ENCODE peak calls at places on chromosomes 2 and 18, in nine cellular contexts. A is IMR-90, T is heart left ventricle, E is adrenal gland, R is A549, N is K562, O is spleen, C is right lobe of liver, G is gastrocnemius medialis. V is an unnamed sample.

GRCh38 chr2:120915670-120916069 is 180.0 kb downstream of the GLI2 start:
- DNase-seq in G (no peak), O (no peak), A (peak), T (no peak), E (no peak), N (no peak), R (no peak), C (no peak), V (no peak)

GRCh38 chr2:160305081-160305750 is 105.1 kb upstream of the ITGB6 start:
- DNase-seq in G (no peak), R (no peak), C (no peak), E (no peak), A (peak), N (no peak), O (no peak), T (no peak), V (no peak)

GRCh38 chr2:85804583-85804982 is 50.8 kb downstream of the ATOH8 start:
- DNase-seq in E (no peak), A (no peak), C (no peak), T (no peak), O (peak), G (no peak), R (peak), N (peak), V (no peak)

GRCh38 chr2:38176619-38177021 is 100.7 kb upstream of the CYP1B1 start:
- DNase-seq in G (peak), O (no peak), A (peak), R (no peak), E (no peak), C (no peak), N (no peak), T (no peak), V (peak)

GRCh38 chr2:207073791-207074678 is 91.7 kb downstream of the KLF7 start:
- DNase-seq in O (no peak), N (no peak), T (peak), G (no peak), C (no peak), A (peak), E (no peak), R (no peak), V (no peak)

GRCh38 chr2:230423851-230424458 is 8.0 kb downstream of the SP100 start:
- DNase-seq in N (no peak), R (no peak), G (no peak), O (no peak), E (peak), A (peak), C (peak), T (no peak), V (no peak)

GRCh38 chr18:64806232-64806631 is 657.3 kb upstream of the LINC00305 start:
- DNase-seq in O (no peak), A (no peak), N (no peak), C (no peak), T (no peak), G (no peak), E (no peak), R (no peak), V (no peak)

GRCh38 chr2:216690451-216691209 is 4.7 kb downstream of the IGFBP5 start:
- DNase-seq in T (no peak), C (no peak), G (no peak), O (no peak), A (peak), E (no peak), R (no peak), N (no peak), V (peak)

GRCh38 chr18:6994053-6994452 is 123.5 kb downstream of the LAMA1 start:
- DNase-seq in T (no peak), C (no peak), O (no peak), E (no peak), R (no peak), N (no peak), A (peak), G (no peak), V (no peak)

GRCh38 chr2:237617305-237617982 is 9.9 kb upstream of the LRRFIP1 start:
- DNase-seq in N (no peak), E (no peak), C (no peak), A (no peak), O (no peak), R (no peak), G (no peak), T (no peak), V (no peak)

GRCh38 chr2:9235388-9236344 is 29.1 kb downstream of the ASAP2 start:
- DNase-seq in R (no peak), T (no peak), O (no peak), N (no peak), A (peak), C (no peak), E (no peak), G (no peak), V (peak)

GRCh38 chr2:61090386-61090921 is 24.8 kb downstream of the SANBR start:
- DNase-seq in N (no peak), T (no peak), G (no peak), E (no peak), C (no peak), A (peak), O (no peak), R (peak), V (no peak)

GRCh38 chr2:183490930-183491329 is 366.7 kb downstream of the NUP35 start:
- DNase-seq in C (no peak), N (no peak), O (no peak), A (no peak), G (no peak), T (peak), E (no peak), R (no peak), V (no peak)

GRCh38 chr2:241007880-241008710 is 9.7 kb downstream of the SNED1 start:
- DNase-seq in C (no peak), G (no peak), T (peak), R (no peak), E (peak), N (no peak), O (peak), A (no peak), V (peak)

GRCh38 chr2:43950383-43951008 is 45.3 kb downstream of the LRPPRC start:
- DNase-seq in R (peak), T (no peak), A (peak), C (no peak), E (peak), G (no peak), N (peak), O (no peak), V (no peak)

GRCh38 chr2:1272835-1273234 is 140.4 kb upstream of the TPO start:
- DNase-seq in C (no peak), N (no peak), E (no peak), A (no peak), R (no peak), G (no peak), T (no peak), O (no peak), V (no peak)

GRCh38 chr18:12657849-12658829 is at the start of gene SPIRE1:
- DNase-seq in G (peak), O (peak), E (peak), T (peak), N (peak), C (peak), R (peak), A (peak), V (peak)
- TF ChIP-seq POLR2A in G (peak), O (no peak), E (peak), T (peak), N (no peak), C (peak), R (peak), A (no peak), V (no peak)

DNA sequence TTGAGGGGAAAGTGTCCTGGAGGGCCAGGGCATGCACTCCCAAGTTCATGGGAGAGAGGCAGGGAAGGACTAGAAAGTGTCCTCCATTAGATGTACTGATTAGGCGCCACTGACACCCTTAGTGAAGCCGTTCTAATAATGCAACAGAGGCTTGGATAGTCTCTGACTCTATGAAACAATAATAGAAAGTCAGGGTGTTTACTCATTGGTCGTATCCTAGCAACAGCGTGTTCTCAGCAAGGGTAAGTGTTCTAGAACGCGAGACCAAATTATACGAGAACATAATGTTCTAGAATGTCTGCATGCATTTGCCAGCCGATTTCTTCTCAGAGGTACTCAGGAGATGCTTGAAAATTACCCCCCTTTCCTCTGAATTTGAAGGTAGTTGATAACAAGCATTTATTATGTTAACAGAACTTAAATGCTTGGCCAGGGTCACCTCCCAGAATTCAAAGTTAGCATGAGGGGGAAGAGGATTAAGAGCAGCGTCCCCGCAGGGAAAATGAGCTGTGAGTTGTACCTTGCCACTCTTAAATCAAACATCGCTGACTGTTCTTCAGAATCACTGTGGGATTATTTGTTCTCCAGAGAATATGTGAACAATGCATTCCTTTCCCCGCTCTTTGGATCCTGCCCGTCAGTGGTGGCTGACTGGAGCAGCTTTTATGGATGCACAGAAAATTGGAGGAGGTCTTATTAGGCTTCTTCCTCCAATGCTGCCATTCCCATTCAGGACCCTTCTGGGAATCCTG is 33.7 kb upstream of the PDIA6 start:
- DNase-seq in C (no peak), N (no peak), E (no peak), A (no peak), T (no peak), O (no peak), R (no peak), G (peak), V (no peak)
- H3K4me3 ChIP-seq in C (no peak), N (no peak), E (no peak), A (no peak), T (peak), O (no peak), R (no peak), G (no peak), V (no peak)

GRCh38 chr2:164061129-164061746 is 325.4 kb upstream of the FIGN start:
- DNase-seq in R (peak), G (no peak), N (peak), O (no peak), T (peak), A (peak), C (no peak), E (peak), V (no peak)
- TF ChIP-seq CTCF in R (peak), G (peak), N (peak), O (no peak), T (peak), A (peak), C (peak), E (peak), V (no peak)

GRCh38 chr2:127423476-127423840 is 5.2 kb downstream of the PROC start:
- DNase-seq in R (no peak), E (no peak), N (no peak), C (no peak), O (no peak), G (no peak), A (no peak), T (no peak), V (peak)
- TF ChIP-seq POLR2A in R (peak), E (no peak), N (no peak), C (no peak), O (no peak), G (no peak), A (no peak), T (no peak), V (no peak)

DNA sequence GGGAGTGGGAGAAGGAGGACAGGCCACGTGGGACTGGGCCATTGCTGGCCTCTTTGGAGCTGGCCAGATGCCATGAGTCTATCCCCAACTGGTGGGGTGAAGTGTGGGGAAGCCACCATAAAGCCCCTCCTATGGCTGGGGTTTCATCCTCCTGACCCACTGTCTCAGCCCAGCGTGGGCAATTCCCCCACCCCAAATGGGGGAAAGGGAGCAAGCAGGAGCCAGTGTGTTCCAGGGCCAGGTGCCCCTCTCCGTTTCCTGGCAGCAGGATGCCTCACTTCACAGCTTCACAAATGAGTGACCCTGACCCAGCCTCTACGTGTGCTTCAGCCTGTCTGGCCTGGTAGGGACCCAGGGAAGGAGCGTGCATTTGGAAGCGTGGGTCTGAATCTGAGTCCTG is 474.7 kb upstream of the HS6ST1 start:
- DNase-seq in R (no peak), E (no peak), O (no peak), G (no peak), C (no peak), A (no peak), T (no peak), N (no peak), V (no peak)
- H3K4me3 ChIP-seq in R (no peak), E (no peak), O (no peak), G (no peak), C (no peak), A (no peak), T (no peak), N (no peak), V (no peak)

V was measured in lower leg skin.